ENCODE peak calls at places on chromosomes 12 and 14, in six cellular contexts. C is right lobe of liver, B is body of pancreas, R is tibial nerve, J is suprapubic skin, X is spleen. Y is an unnamed sample.

GRCh38 chr12:63802012-63802608 is 22.4 kb downstream of the RXYLT1 start:
- DNase-seq in C (no peak), B (no peak), R (no peak), J (no peak), X (no peak), Y (no peak)

GRCh38 chr14:94775875-94776217 is 5.9 kb upstream of the GSC start:
- DNase-seq in C (no peak), B (no peak), R (no peak), J (no peak), X (no peak), Y (no peak)

GRCh38 chr14:37590096-37590809 is 4.8 kb downstream of the FOXA1 start:
- DNase-seq in C (no peak), B (no peak), R (no peak), J (no peak), X (no peak), Y (no peak)

GRCh38 chr14:64721899-64722298 is 17.7 kb downstream of the PLEKHG3 start:
- DNase-seq in C (no peak), B (peak), R (no peak), J (no peak), X (no peak), Y (no peak)

GRCh38 chr12:120466560-120467315 is 2.8 kb downstream of the SRSF9 start:
- DNase-seq in C (peak), B (peak), R (no peak), J (no peak), X (no peak), Y (no peak)

GRCh38 chr14:76866469-76866868 is 40.3 kb downstream of the LRRC74A start:
- DNase-seq in C (no peak), B (no peak), R (no peak), J (no peak), X (no peak), Y (no peak)

GRCh38 chr12:102917026-102917787 is at the start of gene PAH:
- DNase-seq in C (peak), B (peak), R (no peak), J (no peak), X (peak), Y (no peak)

GRCh38 chr12:22993639-22994038 is 368.7 kb downstream of the ETNK1 start:
- DNase-seq in C (no peak), B (no peak), R (no peak), J (no peak), X (no peak), Y (no peak)

GRCh38 chr12:53176750-53177149 is 3.8 kb upstream of the ZNF740 start:
- DNase-seq in C (no peak), B (no peak), R (no peak), J (no peak), X (no peak), Y (no peak)

GRCh38 chr14:42673963-42674362 is 1067.3 kb downstream of the LRFN5 start:
- DNase-seq in C (no peak), B (no peak), R (no peak), J (no peak), X (peak), Y (no peak)

GRCh38 chr12:67593041-67593870 is 55.3 kb upstream of the DYRK2 start:
- DNase-seq in C (no peak), B (peak), R (no peak), J (no peak), X (no peak), Y (no peak)

GRCh38 chr12:3816266-3816665 is 56.9 kb downstream of the PARP11 start:
- DNase-seq in C (no peak), B (no peak), R (no peak), J (no peak), X (no peak), Y (no peak)

GRCh38 chr12:116657921-116658495 is 79.9 kb downstream of the SPRING1 start:
- DNase-seq in C (no peak), B (no peak), R (no peak), J (no peak), X (no peak), Y (no peak)

GRCh38 chr12:4270670-4271432 is 2.7 kb upstream of the CCND2 start:
- DNase-seq in C (no peak), B (peak), R (peak), J (peak), X (peak), Y (no peak)

GRCh38 chr12:123069436-123070266 is 81.2 kb downstream of the PITPNM2 start:
- DNase-seq in C (peak), B (peak), R (no peak), J (no peak), X (no peak), Y (no peak)

GRCh38 chr14:45891417-45892080 is 638.5 kb upstream of the MIS18BP1 start:
- DNase-seq in C (no peak), B (no peak), R (no peak), J (no peak), X (no peak), Y (no peak)

GRCh38 chr14:30608533-30609006 is 13.5 kb upstream of the SCFD1 start:
- DNase-seq in C (no peak), B (peak), R (no peak), J (no peak), X (no peak), Y (no peak)

GRCh38 chr14:92719890-92720323 is 28.5 kb downstream of the LGMN start:
- DNase-seq in C (no peak), B (no peak), R (no peak), J (no peak), X (no peak), Y (no peak)

GRCh38 chr14:96368534-96368933 is 5.2 kb downstream of the GSKIP start:
- DNase-seq in C (no peak), B (no peak), R (no peak), J (no peak), X (no peak), Y (no peak)

GRCh38 chr12:11728154-11728755 is 78.8 kb downstream of the ETV6 start:
- DNase-seq in C (no peak), B (peak), R (no peak), J (no peak), X (no peak), Y (no peak)

GRCh38 chr12:57190037-57190436 is 26.6 kb upstream of the NXPH4 start:
- DNase-seq in C (no peak), B (no peak), R (no peak), J (no peak), X (no peak), Y (no peak)

GRCh38 chr12:78316150-78316549 is 485.5 kb downstream of the NAV3 start:
- DNase-seq in C (no peak), B (no peak), R (no peak), J (no peak), X (no peak), Y (no peak)

GRCh38 chr14:102085503-102085902 is 1.3 kb downstream of the HSP90AA1 start:
- DNase-seq in C (no peak), B (no peak), R (no peak), J (no peak), X (peak), Y (no peak)

GRCh38 chr12:113610698-113611097 is 139.0 kb upstream of the LHX5 start:
- DNase-seq in C (no peak), B (no peak), R (no peak), J (no peak), X (no peak), Y (no peak)

GRCh38 chr12:132638541-132639408 is 20.2 kb downstream of the P2RX2 start:
- DNase-seq in C (no peak), B (peak), R (peak), J (no peak), X (peak), Y (no peak)

GRCh38 chr14:52313903-52314481 is at the start of gene PTGER2:
- DNase-seq in C (peak), B (peak), R (peak), J (peak), X (peak), Y (peak)

GRCh38 chr14:52312872-52313492 is 1.1 kb upstream of the PTGER2 start:
- DNase-seq in C (no peak), B (no peak), R (no peak), J (no peak), X (no peak), Y (no peak)

GRCh38 chr14:52314521-52315354 is 626 bp downstream of the PTGER2 start:
- DNase-seq in C (peak), B (peak), R (no peak), J (peak), X (peak), Y (no peak)

GRCh38 chr14:52313493-52313881 is 625 bp upstream of the PTGER2 start:
- DNase-seq in C (no peak), B (no peak), R (no peak), J (no peak), X (no peak), Y (no peak)

GRCh38 chr14:52315355-52315718 is 1.2 kb downstream of the PTGER2 start:
- DNase-seq in C (no peak), B (no peak), R (no peak), J (no peak), X (no peak), Y (no peak)
- TF ChIP-seq POLR2A in C (no peak), B (peak), R (no peak), J (no peak), X (no peak), Y (no peak)

GRCh38 chr12:124956571-124956970 is 32.4 kb downstream of the DHX37 start:
- DNase-seq in C (no peak), B (no peak), R (no peak), J (no peak), X (no peak), Y (no peak)

GRCh38 chr12:124954771-124955170 is 34.2 kb downstream of the DHX37 start:
- DNase-seq in C (no peak), B (no peak), R (no peak), J (no peak), X (no peak), Y (no peak)

GRCh38 chr12:124952295-124952694 is 36.6 kb downstream of the DHX37 start:
- DNase-seq in C (no peak), B (no peak), R (no peak), J (no peak), X (no peak), Y (no peak)

GRCh38 chr12:124952801-124953200 is 36.1 kb downstream of the DHX37 start:
- DNase-seq in C (no peak), B (no peak), R (no peak), J (no peak), X (no peak), Y (no peak)

GRCh38 chr12:124953689-124954405 is 35.1 kb downstream of the DHX37 start:
- DNase-seq in C (no peak), B (no peak), R (no peak), J (no peak), X (no peak), Y (no peak)
- H3K27ac ChIP-seq in C (no peak), B (no peak), R (no peak), J (no peak), X (no peak), Y (no peak)

GRCh38 chr14:73725116-73726024 is 11.2 kb upstream of the PNMA1 start:
- DNase-seq in C (no peak), B (no peak), R (no peak), J (no peak), X (no peak), Y (no peak)

GRCh38 chr14:73724696-73725095 is 10.5 kb upstream of the PNMA1 start:
- DNase-seq in C (no peak), B (no peak), R (no peak), J (no peak), X (no peak), Y (no peak)

GRCh38 chr14:73723411-73723798 is 9.2 kb upstream of the PNMA1 start:
- DNase-seq in C (no peak), B (no peak), R (no peak), J (no peak), X (no peak), Y (no peak)

GRCh38 chr14:73722581-73722980 is 8.4 kb upstream of the PNMA1 start:
- DNase-seq in C (no peak), B (no peak), R (no peak), J (no peak), X (no peak), Y (no peak)

GRCh38 chr14:73723799-73724621 is 9.8 kb upstream of the PNMA1 start:
- DNase-seq in C (peak), B (peak), R (peak), J (no peak), X (no peak), Y (no peak)
- TF ChIP-seq POLR2A in C (peak), B (no peak), R (peak), J (peak), X (no peak), Y (no peak)

DNA sequence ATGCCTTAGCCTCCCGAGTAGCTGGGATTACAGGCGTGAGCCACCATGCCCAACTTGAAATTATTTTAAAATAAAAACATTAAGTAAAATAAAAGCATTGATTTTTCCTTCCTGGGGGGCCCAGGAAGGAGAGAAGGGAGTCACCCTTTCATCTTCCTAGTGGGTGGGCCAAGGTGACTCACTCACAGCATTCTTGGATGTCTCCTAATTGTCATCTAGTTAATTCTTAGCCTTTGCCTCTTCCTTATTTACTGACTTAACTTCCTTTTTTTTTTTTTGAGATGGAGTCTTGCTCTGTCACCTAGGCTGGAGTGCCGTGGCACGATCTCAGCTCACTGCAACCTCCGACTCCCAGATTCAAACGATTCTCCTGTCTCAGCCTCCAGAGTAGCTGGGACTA is 29.2 kb downstream of the TMEM120B start:
- DNase-seq in C (no peak), B (no peak), R (no peak), J (no peak), X (no peak), Y (no peak)
- H3K27ac ChIP-seq in C (no peak), B (no peak), R (no peak), J (no peak), X (no peak), Y (no peak)

DNA sequence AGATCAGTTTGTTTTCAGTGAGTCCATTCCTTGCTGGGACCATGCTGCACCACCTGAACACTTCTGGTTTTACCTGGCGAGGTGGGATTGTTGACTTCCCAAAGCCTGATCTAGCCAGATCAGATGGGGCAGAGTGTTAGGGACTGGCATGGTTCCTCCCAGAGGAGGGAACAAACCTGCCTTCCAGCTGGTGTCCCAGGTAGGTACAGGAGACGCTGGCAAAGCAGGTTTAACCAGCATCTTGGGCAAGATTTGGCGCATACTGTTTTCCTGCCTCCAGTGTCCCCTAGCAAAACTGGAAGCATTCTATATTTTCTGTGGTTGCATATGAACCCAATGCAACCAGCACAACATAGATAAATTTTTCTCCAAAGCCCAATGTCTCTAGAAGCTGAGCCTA is 14.6 kb upstream of the FOS start:
- DNase-seq in C (no peak), B (peak), R (no peak), J (no peak), X (no peak), Y (no peak)
- TF ChIP-seq POLR2A in C (no peak), B (no peak), R (no peak), J (no peak), X (no peak), Y (no peak)